ENCODE peak calls at places on chromosome 15, in four cellular contexts. I, Z, S and V are unnamed samples.

GRCh38 chr15:55241895-55242294 is 45.2 kb upstream of the RSL24D1 start:
- DNase-seq in I (no peak), S (no peak), Z (no peak), V (no peak)

GRCh38 chr15:31285772-31286261 is 40.8 kb upstream of the KLF13 start:
- DNase-seq in I (no peak), S (no peak), Z (no peak), V (no peak)

GRCh38 chr15:74385442-74386132 is 18.1 kb upstream of the CYP11A1 start:
- DNase-seq in Z (no peak), S (no peak), I (no peak), V (no peak)

GRCh38 chr15:39934415-39935044 is 615 bp downstream of the EIF2AK4 start:
- DNase-seq in S (peak; percentile 15), I (peak; percentile 30), Z (no peak), V (no peak)

GRCh38 chr15:101107625-101108457 is 144.0 kb downstream of the CHSY1 start:
- DNase-seq in Z (no peak), I (no peak), S (no peak), V (no peak)

GRCh38 chr15:49621327-49622210 is 721 bp downstream of the DTWD1 start:
- DNase-seq in I (peak; percentile 9), Z (no peak), S (no peak), V (no peak)

GRCh38 chr15:77659350-77660321 is 26.9 kb upstream of the LINGO1 start:
- DNase-seq in S (peak; percentile 81), I (peak; percentile 21), Z (no peak), V (no peak)

GRCh38 chr15:35023794-35024193 is 35.7 kb upstream of the ZNF770 start:
- DNase-seq in Z (no peak), S (no peak), I (peak; percentile 13), V (no peak)

GRCh38 chr15:98850991-98851776 is 156.4 kb downstream of the PGPEP1L start:
- DNase-seq in Z (peak; percentile 83), S (peak; percentile 82), I (peak; percentile 57), V (peak; percentile 89)

GRCh38 chr15:55514414-55514850 is 6.4 kb upstream of the DNAAF4 start:
- DNase-seq in S (no peak), Z (no peak), I (no peak), V (no peak)

GRCh38 chr15:37253877-37254276 is 153.5 kb upstream of the MEIS2 start:
- DNase-seq in S (no peak), Z (no peak), I (no peak), V (no peak)

GRCh38 chr15:87747106-87747505 is 509.4 kb downstream of the NTRK3 start:
- DNase-seq in Z (no peak), I (no peak), S (no peak), V (no peak)

GRCh38 chr15:73727330-73728018 is 25.7 kb downstream of the INSYN1 start:
- DNase-seq in Z (no peak), I (peak; percentile 46), S (peak; percentile 33), V (no peak)

GRCh38 chr15:35810007-35810406 is 264.0 kb upstream of the DPH6 start:
- DNase-seq in Z (no peak), I (no peak), S (no peak), V (no peak)

GRCh38 chr15:84818221-84819131 is 1.3 kb downstream of the ALPK3 start:
- DNase-seq in S (peak; percentile 49), Z (no peak), I (no peak), V (peak; percentile 70)

GRCh38 chr15:73564255-73564654 is 68.9 kb downstream of the NPTN start:
- DNase-seq in Z (no peak), I (peak; percentile 55), S (no peak), V (no peak)

GRCh38 chr15:64774556-64775523 is 549 bp downstream of the RBPMS2 start:
- DNase-seq in I (no peak), Z (no peak), S (peak; percentile 69), V (no peak)

GRCh38 chr15:78808550-78808949 is 2.7 kb downstream of the ADAMTS7 start:
- DNase-seq in I (peak; percentile 35), Z (no peak), S (peak; percentile 34), V (no peak)

GRCh38 chr15:28075482-28076029 is 23.6 kb downstream of the OCA2 start:
- DNase-seq in I (no peak), Z (no peak), S (no peak), V (no peak)

GRCh38 chr15:32030795-32031194 is 480 bp downstream of the CHRNA7 start:
- DNase-seq in S (peak; percentile 29), Z (no peak), I (no peak), V (no peak)

GRCh38 chr15:90761629-90762028 is 44.5 kb downstream of the BLM start:
- DNase-seq in S (no peak), Z (no peak), I (no peak), V (no peak)

GRCh38 chr15:71295242-71296031 is 180.2 kb downstream of the THSD4 start:
- DNase-seq in S (no peak), I (peak; percentile 100), Z (no peak), V (no peak)

GRCh38 chr15:72796515-72797337 is 13.2 kb upstream of the ADPGK start:
- DNase-seq in I (no peak), S (peak; percentile 71), Z (no peak), V (peak; percentile 67)

GRCh38 chr15:84937144-84937543 is 44.5 kb upstream of the PDE8A start:
- DNase-seq in Z (no peak), S (no peak), I (peak; percentile 62), V (no peak)

GRCh38 chr15:90407871-90408317 is 19.9 kb downstream of the IQGAP1 start:
- DNase-seq in S (no peak), Z (no peak), I (no peak), V (no peak)

GRCh38 chr15:61141497-61142125 is 87.5 kb downstream of the RORA start:
- DNase-seq in Z (no peak), I (no peak), S (no peak), V (no peak)

GRCh38 chr15:74333662-74334061 is 33.8 kb downstream of the CYP11A1 start:
- DNase-seq in S (no peak), I (peak; percentile 60), Z (no peak), V (no peak)

GRCh38 chr15:49495993-49496747 is 73.1 kb downstream of the FGF7 start:
- DNase-seq in I (no peak), S (no peak), Z (no peak), V (no peak)

GRCh38 chr15:79431636-79432344 is at the start of gene MINAR1:
- DNase-seq in S (peak; percentile 79), I (peak; percentile 43), Z (no peak), V (no peak)

GRCh38 chr15:72915843-72916242 is 132.3 kb upstream of the ADPGK start:
- DNase-seq in Z (no peak), I (no peak), S (no peak), V (no peak)

DNA sequence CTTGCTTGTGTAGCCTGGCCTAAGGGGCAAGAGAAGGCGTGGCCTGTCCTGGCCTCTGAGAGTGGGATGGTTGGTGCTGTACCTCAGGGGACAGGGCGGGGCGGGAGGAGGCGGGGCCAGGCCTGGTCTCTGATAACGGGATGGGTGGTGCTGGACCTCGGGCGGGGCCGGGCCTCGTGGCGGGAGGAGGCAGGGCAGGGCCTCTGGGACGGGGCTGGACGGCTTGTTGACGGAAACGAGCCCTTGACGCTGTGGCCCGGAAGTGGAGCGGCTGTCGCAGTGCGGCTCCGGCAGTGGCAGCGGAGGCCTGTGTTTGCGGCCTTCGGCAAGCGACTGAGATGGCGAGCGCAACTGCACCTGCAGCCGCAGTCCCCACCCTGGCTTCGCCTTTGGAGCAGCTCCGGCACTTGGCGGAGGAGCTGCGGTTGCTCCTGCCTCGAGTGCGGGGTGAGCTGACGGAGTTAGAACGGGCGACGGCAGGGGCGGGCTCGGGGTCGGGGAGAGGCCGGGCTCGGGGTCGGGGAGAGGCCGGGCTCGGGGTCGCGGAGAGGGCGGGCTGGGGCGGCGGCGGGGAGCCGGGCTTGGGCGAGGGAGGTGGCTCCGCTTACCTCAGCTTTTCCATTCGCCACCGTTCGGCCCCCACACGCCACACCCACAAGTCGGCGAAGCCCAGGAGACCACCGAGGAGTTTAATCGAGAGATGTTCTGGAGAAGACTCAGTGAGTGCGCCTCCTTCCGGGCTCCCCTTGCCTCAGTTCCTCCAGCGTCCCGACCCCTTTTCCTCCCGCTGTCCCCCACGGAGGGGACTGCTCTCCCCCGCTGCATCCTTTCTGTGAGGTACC is at the start of gene CCNDBP1:
- DNase-seq in Z (peak; percentile 87), S (peak; percentile 97), I (peak; percentile 77), V (peak; percentile 96)
- H3K4me3 ChIP-seq in Z (peak within 1 kb of the TSS; percentile 89), S (peak within 1 kb of the TSS; percentile 58), I (peak within 1 kb of the TSS; percentile 86), V (peak within 1 kb of the TSS; percentile 97)

DNA sequence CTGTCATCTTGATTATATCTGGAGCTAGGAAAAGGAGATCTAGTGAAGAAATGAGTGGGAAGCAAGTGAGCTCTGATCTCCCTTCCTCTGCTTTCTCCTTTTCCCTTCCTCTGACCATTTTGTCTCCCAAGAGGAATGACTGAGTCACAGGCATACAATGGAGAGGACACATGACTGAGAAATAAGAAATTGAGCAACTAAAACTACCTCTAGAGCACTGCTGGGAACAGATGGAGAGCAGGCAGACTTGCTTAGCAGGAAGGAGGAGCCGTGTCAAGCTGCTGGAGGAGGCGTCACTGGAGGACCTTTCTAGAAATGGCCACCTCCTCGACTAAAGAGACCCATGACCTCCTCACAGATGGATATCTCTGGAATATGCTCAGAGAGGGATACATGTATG is 66.9 kb upstream of the MYO5C start:
- DNase-seq in I (peak; percentile 72), S (no peak), Z (no peak), V (no peak)
- H3K36me3 ChIP-seq in I (peaks cover 17% of the 10 kb centered on the region), S (peaks cover 11% of the 10 kb centered on the region), Z (no peaks in the 10 kb centered on the region), V (peaks cover 44% of the 10 kb centered on the region)

GRCh38 chr15:65824941-65825544 is 33.0 kb upstream of the DENND4A start:
- DNase-seq in Z (no peak), I (peak; percentile 62), S (no peak), V (peak; percentile 69)

GRCh38 chr15:65828566-65828965 is 36.5 kb upstream of the DENND4A start:
- DNase-seq in S (no peak), I (no peak), Z (no peak), V (no peak)

GRCh38 chr15:65829150-65829764 is 37.2 kb upstream of the DENND4A start:
- DNase-seq in I (peak; percentile 36), Z (no peak), S (no peak), V (no peak)

GRCh38 chr15:65824031-65824743 is 32.1 kb upstream of the DENND4A start:
- DNase-seq in S (peak; percentile 67), Z (no peak), I (peak; percentile 59), V (no peak)

GRCh38 chr15:65827065-65827464 is 35.0 kb upstream of the DENND4A start:
- DNase-seq in I (no peak), Z (no peak), S (no peak), V (no peak)
- H3K4me1 ChIP-seq in I (peaks cover 3% of the 10 kb centered on the region), Z (no peaks in the 10 kb centered on the region), S (no peaks in the 10 kb centered on the region), V (no peaks in the 10 kb centered on the region)

DNA sequence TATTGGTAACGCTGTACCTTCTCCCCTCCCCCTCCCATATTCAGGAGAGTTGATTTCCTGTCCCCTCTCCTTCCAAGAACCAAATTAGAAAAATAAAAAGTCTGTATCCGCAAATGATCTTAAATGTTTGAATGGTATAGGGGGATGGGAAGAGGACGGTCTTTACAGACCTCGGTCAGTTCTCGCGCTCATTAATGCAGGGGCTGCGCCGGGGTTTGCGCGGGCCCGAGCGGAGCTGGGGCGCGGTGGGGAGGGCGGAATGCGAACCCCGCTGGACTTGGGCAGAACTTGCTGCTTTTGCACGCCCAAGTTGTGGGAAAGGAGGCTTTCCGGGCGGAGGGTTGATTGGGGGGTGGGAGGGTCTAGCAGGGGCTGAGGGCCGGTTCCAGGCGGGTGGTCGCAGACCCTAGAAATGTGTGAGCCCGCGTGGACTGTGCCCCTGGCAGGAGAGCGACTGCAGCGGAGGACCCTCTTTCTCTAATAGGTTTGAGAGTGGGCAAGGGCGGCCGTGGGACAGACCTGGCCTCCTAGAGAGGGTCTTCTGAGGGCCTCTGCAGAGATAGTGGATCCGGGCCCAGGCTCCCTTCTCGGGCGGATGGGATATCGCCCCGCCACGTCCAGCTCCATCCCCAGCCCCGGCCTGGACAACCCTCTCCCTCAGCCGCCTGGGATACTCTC is 11.1 kb downstream of the NR2F2 start:
- DNase-seq in S (no peak), I (no peak), Z (no peak), V (peak; percentile 66)
- H3K4me3 ChIP-seq in S (peak overlapping the region; percentile 71), I (peak overlapping the region; percentile 84), Z (peak overlapping the region; percentile 80), V (peak overlapping the region; percentile 97)